ENCODE peak calls at places on chromosomes 5 and 9, in four cellular contexts. C is naive thymus-derived CD4-positive, alpha-beta T cell; R is occipital lobe; J is GM12891. A is an unnamed sample.

GRCh38 chr5:37882636-37883035 is 42.8 kb upstream of the GDNF start:
- DNase-seq in J (no peak), R (no peak), C (no peak), A (no peak)

GRCh38 chr5:12330381-12330780 is 426.1 kb upstream of the CTNND2 start:
- DNase-seq in R (no peak), J (no peak), C (no peak), A (no peak)

GRCh38 chr5:170522211-170523128 is 18.6 kb downstream of the KCNIP1 start:
- DNase-seq in R (no peak), C (no peak), J (no peak), A (no peak)

GRCh38 chr5:367358-368130 is 46.0 kb downstream of the AHRR start:
- DNase-seq in C (no peak), R (no peak), J (no peak), A (no peak)

GRCh38 chr9:5718296-5719032 is 89.6 kb downstream of the RIC1 start:
- DNase-seq in C (no peak), J (no peak), R (no peak), A (no peak)

GRCh38 chr9:129863059-129863690 is 27.9 kb downstream of the USP20 start:
- DNase-seq in J (no peak), C (peak), R (no peak), A (no peak)

GRCh38 chr5:40646286-40646685 is 33.4 kb upstream of the PTGER4 start:
- DNase-seq in J (no peak), C (no peak), R (no peak), A (no peak)

GRCh38 chr9:4746278-4746677 is 5.3 kb upstream of the AK3 start:
- DNase-seq in J (no peak), C (no peak), R (no peak), A (no peak)

GRCh38 chr9:126519660-126520425 is 93.9 kb upstream of the LMX1B start:
- DNase-seq in C (no peak), R (no peak), J (no peak), A (no peak)

GRCh38 chr5:145681686-145682085 is 153.5 kb downstream of the PRELID2 start:
- DNase-seq in J (peak), R (no peak), C (no peak), A (no peak)

GRCh38 chr5:157740211-157740610 is 3.3 kb upstream of the LSM11 start:
- DNase-seq in C (peak), J (peak), R (no peak), A (no peak)

GRCh38 chr9:447230-448025 is 232.8 kb downstream of the DOCK8 start:
- DNase-seq in C (peak), R (no peak), J (peak), A (no peak)

GRCh38 chr9:92328225-92328624 is 2.5 kb downstream of the CENPP start:
- DNase-seq in R (no peak), C (no peak), J (no peak), A (no peak)

GRCh38 chr9:124869466-124869985 is 7.6 kb downstream of the ARPC5L start:
- DNase-seq in J (no peak), R (no peak), C (peak), A (no peak)

GRCh38 chr5:54311178-54311811 is 922 bp upstream of the ARL15 start:
- DNase-seq in R (no peak), C (no peak), J (no peak), A (no peak)

GRCh38 chr9:87270241-87271234 is 227.1 kb upstream of the DAPK1 start:
- DNase-seq in C (no peak), J (no peak), R (no peak), A (no peak)

GRCh38 chr9:121842612-121842978 is 191.2 kb downstream of the DAB2IP start:
- DNase-seq in C (no peak), R (no peak), J (no peak), A (no peak)

GRCh38 chr5:158026248-158027031 is 167.5 kb upstream of the CLINT1 start:
- DNase-seq in R (no peak), C (no peak), J (no peak), A (no peak)

A was measured in dorsolateral prefrontal cortex.